ENCODE peak calls at places on chromosomes 2 and 18, in six cellular contexts. I is heart left ventricle, T is non-pigmented ciliary epithelial cell, W is OCI-M1, D is BJ, Y is EL. F is an unnamed sample.
A peak's percentile ranks its signal among the peaks of the same experiment; 100 is the strongest.

GRCh38 chr2:162731917-162732804 is 106.4 kb downstream of the KCNH7 start:
- DNase-seq in I (no peak), T (no peak), W (peak; percentile 82), D (no peak), Y (peak; percentile 1), F (no peak)

GRCh38 chr2:219541611-219542180 is 1.9 kb downstream of the CHPF start:
- DNase-seq in I (peak; percentile 82), T (no peak), W (peak; percentile 92), D (no peak), Y (peak; percentile 34), F (peak; percentile 48)

GRCh38 chr18:28114472-28114871 is 62.5 kb downstream of the CDH2 start:
- DNase-seq in I (no peak), T (peak; percentile 64), W (no peak), D (no peak), Y (peak; percentile 83), F (no peak)

GRCh38 chr2:98794214-98794810 is 63.4 kb upstream of the MGAT4A start:
- DNase-seq in I (no peak), T (no peak), W (no peak), D (no peak), Y (no peak), F (no peak)

GRCh38 chr2:65366595-65367125 is 65.7 kb downstream of the SPRED2 start:
- DNase-seq in I (no peak), T (peak; percentile 93), W (no peak), D (peak; percentile 87), Y (peak; percentile 97), F (peak; percentile 95)

GRCh38 chr18:52326001-52326400 is 14.0 kb upstream of the DCC start:
- DNase-seq in I (no peak), T (no peak), W (no peak), D (no peak), Y (no peak), F (no peak)

GRCh38 chr2:28276076-28276618 is 116.5 kb upstream of the FOSL2 start:
- DNase-seq in I (no peak), T (peak; percentile 97), W (no peak), D (peak; percentile 99), Y (peak; percentile 98), F (peak; percentile 88)

GRCh38 chr2:21317131-21317530 is 193.4 kb downstream of the TDRD15 start:
- DNase-seq in I (peak; percentile 36), T (no peak), W (peak; percentile 87), D (no peak), Y (peak; percentile 15), F (no peak)

GRCh38 chr2:57552885-57553284 is 493.7 kb upstream of the VRK2 start:
- DNase-seq in I (no peak), T (no peak), W (no peak), D (no peak), Y (no peak), F (no peak)

GRCh38 chr2:191051825-191052778 is 38.1 kb upstream of the STAT1 start:
- DNase-seq in I (no peak), T (no peak), W (peak; percentile 87), D (peak; percentile 26), Y (peak; percentile 69), F (no peak)

GRCh38 chr2:238493880-238494572 is 67.3 kb downstream of the ASB1 start:
- DNase-seq in I (no peak), T (no peak), W (no peak), D (no peak), Y (no peak), F (no peak)

GRCh38 chr18:27860701-27861107 is 316.2 kb downstream of the CDH2 start:
- DNase-seq in I (peak; percentile 45), T (peak; percentile 19), W (peak; percentile 44), D (no peak), Y (peak; percentile 38), F (no peak)

GRCh38 chr2:61605245-61605644 is 67.1 kb upstream of the XPO1 start:
- DNase-seq in I (no peak), T (no peak), W (no peak), D (no peak), Y (no peak), F (no peak)

GRCh38 chr2:20411361-20411894 is 35.4 kb upstream of the RHOB start:
- DNase-seq in I (peak; percentile 85), T (peak; percentile 56), W (peak; percentile 86), D (no peak), Y (peak; percentile 77), F (no peak)

GRCh38 chr18:23964282-23965238 is 50.0 kb upstream of the TTC39C start:
- DNase-seq in I (no peak), T (no peak), W (peak; percentile 63), D (no peak), Y (no peak), F (peak; percentile 27)

GRCh38 chr2:164903214-164903613 is 52.1 kb downstream of the SLC38A11 start:
- DNase-seq in I (no peak), T (no peak), W (peak; percentile 72), D (no peak), Y (peak; percentile 75), F (no peak)

GRCh38 chr18:12288406-12288762 is 19.7 kb upstream of the TUBB6 start:
- DNase-seq in I (no peak), T (no peak), W (no peak), D (no peak), Y (no peak), F (no peak)

GRCh38 chr2:100393362-100393761 is 24.1 kb downstream of the CHST10 start:
- DNase-seq in I (no peak), T (no peak), W (no peak), D (no peak), Y (no peak), F (no peak)

GRCh38 chr2:33457588-33458247 is 18.7 kb upstream of the RASGRP3 start:
- DNase-seq in I (peak; percentile 64), T (no peak), W (peak; percentile 20), D (no peak), Y (no peak), F (no peak)

GRCh38 chr2:102005989-102006885 is 14.5 kb downstream of the IL1R2 start:
- DNase-seq in I (no peak), T (no peak), W (peak; percentile 59), D (no peak), Y (peak; percentile 65), F (no peak)

GRCh38 chr2:11809586-11810236 is 63.3 kb downstream of the LPIN1 start:
- DNase-seq in I (no peak), T (no peak), W (no peak), D (no peak), Y (no peak), F (no peak)

GRCh38 chr2:120654383-120655134 is 81.1 kb upstream of the GLI2 start:
- DNase-seq in I (peak; percentile 54), T (no peak), W (no peak), D (no peak), Y (no peak), F (no peak)

GRCh38 chr2:96839288-96839874 is 4.4 kb downstream of the ANKRD23 start:
- DNase-seq in I (no peak), T (no peak), W (no peak), D (no peak), Y (no peak), F (no peak)